ENCODE peak calls at places on chromosomes 5 and 9, in four cellular contexts. One of them, this sample, is unnamed.

GRCh38 chr5:114411380-114411931 is 49.6 kb downstream of the KCNN2 start:
- DNase-seq in pancreas: no peak
- DNase-seq in neuronal stem cell: no peak
- DNase-seq in cardiac muscle cell: no peak
- DNase-seq in this sample: no peak

GRCh38 chr5:74413403-74414060 is 227.0 kb downstream of the ENC1 start:
- DNase-seq in pancreas: no peak
- DNase-seq in cardiac muscle cell: no peak
- DNase-seq in neuronal stem cell: no peak
- DNase-seq in this sample: no peak

GRCh38 chr9:69486498-69486897 is 161.5 kb downstream of the ENTREP1 start:
- DNase-seq in neuronal stem cell: no peak
- DNase-seq in pancreas: no peak
- DNase-seq in cardiac muscle cell: no peak
- DNase-seq in this sample: no peak

GRCh38 chr9:73067074-73067473 is 84.6 kb upstream of the ANXA1 start:
- DNase-seq in pancreas: no peak
- DNase-seq in neuronal stem cell: no peak
- DNase-seq in cardiac muscle cell: no peak
- DNase-seq in this sample: no peak

GRCh38 chr5:138573949-138574670 is 1.1 kb downstream of the HSPA9 start:
- DNase-seq in cardiac muscle cell: no peak
- DNase-seq in neuronal stem cell: no peak
- DNase-seq in pancreas: no peak
- DNase-seq in this sample: no peak

GRCh38 chr5:141692919-141693848 is 11.2 kb upstream of the ARAP3 start:
- DNase-seq in neuronal stem cell: no peak
- DNase-seq in cardiac muscle cell: no peak
- DNase-seq in pancreas: no peak
- DNase-seq in this sample: no peak

GRCh38 chr5:176793343-176793699 is 17.0 kb upstream of the UNC5A start:
- DNase-seq in cardiac muscle cell: no peak
- DNase-seq in neuronal stem cell: no peak
- DNase-seq in pancreas: peak; percentile 22
- DNase-seq in this sample: no peak

GRCh38 chr9:83637389-83637788 is 14.4 kb downstream of the IDNK start:
- DNase-seq in cardiac muscle cell: no peak
- DNase-seq in neuronal stem cell: no peak
- DNase-seq in pancreas: no peak
- DNase-seq in this sample: no peak

GRCh38 chr5:151023651-151024050 is 3.3 kb downstream of the GPX3 start:
- DNase-seq in pancreas: no peak
- DNase-seq in cardiac muscle cell: no peak
- DNase-seq in neuronal stem cell: no peak
- DNase-seq in this sample: peak; percentile 70

GRCh38 chr5:133924221-133924920 is 44.1 kb downstream of the C5orf15 start:
- DNase-seq in pancreas: no peak
- DNase-seq in neuronal stem cell: no peak
- DNase-seq in cardiac muscle cell: no peak
- DNase-seq in this sample: no peak

GRCh38 chr9:89491688-89492087 is 6.2 kb downstream of the SEMA4D start:
- DNase-seq in neuronal stem cell: no peak
- DNase-seq in cardiac muscle cell: no peak
- DNase-seq in pancreas: no peak
- DNase-seq in this sample: no peak

GRCh38 chr9:79741381-79741780 is 169.6 kb downstream of the TLE4 start:
- DNase-seq in cardiac muscle cell: no peak
- DNase-seq in pancreas: no peak
- DNase-seq in neuronal stem cell: no peak
- DNase-seq in this sample: no peak

GRCh38 chr9:128528445-128529160 is 23.8 kb upstream of the SPTAN1 start:
- DNase-seq in pancreas: no peak
- DNase-seq in cardiac muscle cell: no peak
- DNase-seq in neuronal stem cell: no peak
- DNase-seq in this sample: no peak

GRCh38 chr5:142832263-142832662 is 62.1 kb downstream of the ARHGAP26 start:
- DNase-seq in neuronal stem cell: no peak
- DNase-seq in cardiac muscle cell: no peak
- DNase-seq in pancreas: no peak
- DNase-seq in this sample: no peak

GRCh38 chr5:57176350-57176857 is 2.5 kb downstream of the GPBP1 start:
- DNase-seq in cardiac muscle cell: no peak
- DNase-seq in pancreas: no peak
- DNase-seq in neuronal stem cell: no peak
- DNase-seq in this sample: no peak

GRCh38 chr9:4228606-4229005 is 71.3 kb downstream of the GLIS3 start:
- DNase-seq in pancreas: no peak
- DNase-seq in neuronal stem cell: no peak
- DNase-seq in cardiac muscle cell: peak; percentile 26
- DNase-seq in this sample: no peak

GRCh38 chr5:142305211-142305610 is 19.6 kb downstream of the SPRY4 start:
- DNase-seq in pancreas: no peak
- DNase-seq in neuronal stem cell: no peak
- DNase-seq in cardiac muscle cell: no peak
- DNase-seq in this sample: no peak

GRCh38 chr5:76431336-76431735 is 28.3 kb downstream of the IQGAP2 start:
- DNase-seq in cardiac muscle cell: no peak
- DNase-seq in pancreas: no peak
- DNase-seq in neuronal stem cell: no peak
- DNase-seq in this sample: no peak

GRCh38 chr5:4700082-4700481 is 440.0 kb upstream of the ADAMTS16 start:
- DNase-seq in neuronal stem cell: peak; percentile 71
- DNase-seq in pancreas: no peak
- DNase-seq in cardiac muscle cell: peak; percentile 83
- DNase-seq in this sample: peak; percentile 23

GRCh38 chr9:94714494-94714893 is 12.0 kb upstream of the AOPEP start:
- DNase-seq in neuronal stem cell: no peak
- DNase-seq in cardiac muscle cell: no peak
- DNase-seq in pancreas: no peak
- DNase-seq in this sample: no peak

GRCh38 chr5:150067405-150067960 is 18.9 kb downstream of the CSF1R start:
- DNase-seq in cardiac muscle cell: no peak
- DNase-seq in neuronal stem cell: no peak
- DNase-seq in pancreas: no peak
- DNase-seq in this sample: no peak

GRCh38 chr5:107821288-107821687 is 150.6 kb upstream of the EFNA5 start:
- DNase-seq in cardiac muscle cell: no peak
- DNase-seq in neuronal stem cell: no peak
- DNase-seq in pancreas: no peak
- DNase-seq in this sample: no peak

GRCh38 chr5:36664762-36665161 is 58.4 kb downstream of the SLC1A3 start:
- DNase-seq in cardiac muscle cell: no peak
- DNase-seq in pancreas: no peak
- DNase-seq in neuronal stem cell: no peak
- DNase-seq in this sample: no peak

GRCh38 chr9:68808481-68808880 is 103.4 kb downstream of the PIP5K1B start:
- DNase-seq in pancreas: no peak
- DNase-seq in neuronal stem cell: no peak
- DNase-seq in cardiac muscle cell: no peak
- DNase-seq in this sample: no peak

GRCh38 chr9:115764649-115765048 is 388.9 kb upstream of the PAPPA start:
- DNase-seq in cardiac muscle cell: no peak
- DNase-seq in neuronal stem cell: no peak
- DNase-seq in pancreas: no peak
- DNase-seq in this sample: no peak

GRCh38 chr9:5357431-5358105 is 17.9 kb upstream of the RLN1 start:
- DNase-seq in cardiac muscle cell: no peak
- DNase-seq in pancreas: no peak
- DNase-seq in neuronal stem cell: no peak
- DNase-seq in this sample: peak; percentile 12

GRCh38 chr9:124852829-124853531 is at the start of gene WDR38:
- DNase-seq in pancreas: peak; percentile 88
- DNase-seq in cardiac muscle cell: peak; percentile 80
- DNase-seq in neuronal stem cell: peak; percentile 78
- DNase-seq in this sample: peak; percentile 81

GRCh38 chr5:7348168-7348802 is 47.7 kb upstream of the ADCY2 start:
- DNase-seq in pancreas: no peak
- DNase-seq in cardiac muscle cell: peak; percentile 15
- DNase-seq in neuronal stem cell: no peak
- DNase-seq in this sample: no peak

GRCh38 chr9:124594215-124594614 is 87.0 kb upstream of the NR5A1 start:
- DNase-seq in cardiac muscle cell: no peak
- DNase-seq in pancreas: no peak
- DNase-seq in neuronal stem cell: no peak
- DNase-seq in this sample: no peak

GRCh38 chr5:95733100-95733499 is 2.0 kb downstream of the RHOBTB3 start:
- DNase-seq in cardiac muscle cell: no peak
- DNase-seq in pancreas: no peak
- DNase-seq in neuronal stem cell: no peak
- DNase-seq in this sample: no peak
- H3K4me3 ChIP-seq in cardiac muscle cell: peak overlapping the region; percentile 96
- H3K4me3 ChIP-seq in pancreas: peak overlapping the region; percentile 90
- H3K4me3 ChIP-seq in neuronal stem cell: peak overlapping the region; percentile 88
- H3K4me3 ChIP-seq in this sample: peak overlapping the region; percentile 80

GRCh38 chr9:35338086-35338485 is 151.8 kb upstream of the RUSC2 start:
- DNase-seq in cardiac muscle cell: no peak
- DNase-seq in pancreas: no peak
- DNase-seq in neuronal stem cell: no peak
- DNase-seq in this sample: no peak
- H3K4me1 ChIP-seq in cardiac muscle cell: peaks cover 20% of the 10 kb centered on the region
- H3K4me1 ChIP-seq in pancreas: no peaks in the 10 kb centered on the region
- H3K4me1 ChIP-seq in neuronal stem cell: peaks cover 5% of the 10 kb centered on the region
- H3K4me1 ChIP-seq in this sample: peaks cover 28% of the 10 kb centered on the region

GRCh38 chr9:14193338-14193980 is 120.5 kb downstream of the NFIB start:
- DNase-seq in pancreas: no peak
- DNase-seq in cardiac muscle cell: no peak
- DNase-seq in neuronal stem cell: no peak
- DNase-seq in this sample: no peak
- H3K4me3 ChIP-seq in pancreas: no peak overlapping the region
- H3K4me3 ChIP-seq in cardiac muscle cell: no peak overlapping the region
- H3K4me3 ChIP-seq in neuronal stem cell: no peak overlapping the region
- H3K4me3 ChIP-seq in this sample: no peak overlapping the region

DNA sequence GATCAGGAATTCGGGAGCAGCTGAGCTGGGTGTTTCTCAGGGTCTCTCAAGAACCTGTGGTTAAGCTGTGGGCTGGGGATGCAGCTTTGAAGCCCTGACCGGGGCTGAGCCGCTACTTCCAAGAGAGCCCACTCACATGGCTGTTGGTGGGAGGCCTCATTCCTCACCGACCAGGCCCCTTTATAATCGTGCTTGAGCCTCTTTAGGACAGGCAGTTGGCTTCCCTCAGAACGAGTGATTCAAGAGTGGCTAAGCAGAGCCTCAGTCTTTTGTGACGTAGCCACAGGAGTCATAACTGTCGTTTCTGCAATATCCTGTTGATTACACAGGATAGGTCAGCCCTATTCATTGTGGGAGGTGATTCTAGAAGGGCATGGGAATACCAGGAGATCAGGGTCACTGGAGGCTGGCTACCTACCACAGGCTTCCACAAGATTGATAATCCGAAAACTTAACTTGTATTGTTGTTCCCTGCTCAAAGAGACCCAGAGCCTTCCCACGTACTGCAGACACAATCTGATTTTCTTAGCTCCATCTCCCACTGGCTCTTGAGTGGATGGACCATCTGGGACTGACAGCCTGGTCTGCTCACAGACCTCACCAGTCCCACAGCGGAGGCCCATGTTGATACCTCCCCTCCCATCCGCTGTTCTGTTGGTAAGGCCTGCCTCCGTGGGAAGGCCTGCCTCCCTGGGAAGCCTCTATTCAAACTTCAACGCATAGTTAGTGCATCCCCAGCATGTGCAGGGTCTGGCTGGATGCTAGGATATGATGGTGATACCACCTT is 3.0 kb upstream of the ERGIC1 start:
- DNase-seq in neuronal stem cell: no peak
- DNase-seq in cardiac muscle cell: no peak
- DNase-seq in pancreas: no peak
- DNase-seq in this sample: no peak
- H3K4me1 ChIP-seq in neuronal stem cell: peaks cover 10% of the 10 kb centered on the region
- H3K4me1 ChIP-seq in cardiac muscle cell: no peaks in the 10 kb centered on the region
- H3K4me1 ChIP-seq in pancreas: peaks cover 4% of the 10 kb centered on the region
- H3K4me1 ChIP-seq in this sample: no peaks in the 10 kb centered on the region

This sample was measured in heart right ventricle.